ENCODE peak calls at places on chromosomes 6 and 20, in five cellular contexts. X is central memory CD4-positive, alpha-beta T cell; A is mucosa of descending colon; W is NCI-H345; K is HuH-7.5. C is an unnamed sample.
A peak's percentile ranks its signal among the peaks of the same experiment; 100 is the strongest.

GRCh38 chr6:70369332-70369950 is 43.9 kb upstream of the FAM135A start:
- DNase-seq in X (peak; percentile 50), A (peak; percentile 79), W (peak; percentile 64), K (peak; percentile 20), C (peak; percentile 21)

GRCh38 chr6:155491421-155491820 is 35.8 kb upstream of the NOX3 start:
- DNase-seq in X (no peak), A (no peak), W (no peak), K (no peak), C (no peak)

GRCh38 chr6:56637640-56638039 is 5.0 kb downstream of the DST start:
- DNase-seq in X (no peak), A (no peak), W (peak; percentile 15), K (no peak), C (peak; percentile 64)

GRCh38 chr20:14383326-14383725 is 45.9 kb upstream of the FLRT3 start:
- DNase-seq in X (no peak), A (no peak), W (no peak), K (no peak), C (no peak)

GRCh38 chr6:27168586-27169443 is 78.7 kb upstream of the PRSS16 start:
- DNase-seq in X (no peak), A (no peak), W (no peak), K (no peak), C (no peak)

GRCh38 chr6:118401325-118401998 is 146.6 kb upstream of the PLN start:
- DNase-seq in X (no peak), A (no peak), W (peak; percentile 73), K (no peak), C (no peak)

GRCh38 chr6:130132286-130132701 is 90.5 kb downstream of the SAMD3 start:
- DNase-seq in X (peak; percentile 84), A (peak; percentile 50), W (no peak), K (no peak), C (no peak)

GRCh38 chr6:152218887-152219286 is 411.4 kb downstream of the ESR1 start:
- DNase-seq in X (no peak), A (no peak), W (no peak), K (no peak), C (no peak)

GRCh38 chr6:169897601-169898358 is 146.4 kb downstream of the ERMARD start:
- DNase-seq in X (no peak), A (no peak), W (no peak), K (no peak), C (no peak)

GRCh38 chr20:16292227-16292626 is 281.0 kb downstream of the KIF16B start:
- DNase-seq in X (no peak), A (no peak), W (no peak), K (no peak), C (no peak)

GRCh38 chr20:26276811-26277210 is 580.2 kb upstream of the ZNF337 start:
- DNase-seq in X (no peak), A (no peak), W (no peak), K (no peak), C (no peak)

GRCh38 chr6:147567141-147567805 is 58.8 kb downstream of the SAMD5 start:
- DNase-seq in X (no peak), A (no peak), W (no peak), K (no peak), C (no peak)

GRCh38 chr6:17865798-17866725 is 121.4 kb downstream of the KIF13A start:
- DNase-seq in X (no peak), A (peak; percentile 30), W (no peak), K (no peak), C (peak; percentile 26)

GRCh38 chr20:21393142-21393541 is 4.2 kb downstream of the NKX2-4 start:
- DNase-seq in X (no peak), A (no peak), W (no peak), K (no peak), C (no peak)

GRCh38 chr6:1580109-1580508 is 29.6 kb upstream of the FOXC1 start:
- DNase-seq in X (no peak), A (no peak), W (no peak), K (no peak), C (no peak)

GRCh38 chr6:52603000-52603795 is 26.3 kb upstream of the TRAM2 start:
- DNase-seq in X (no peak), A (no peak), W (no peak), K (no peak), C (no peak)

GRCh38 chr6:106199998-106200397 is 113.9 kb downstream of the PRDM1 start:
- DNase-seq in X (no peak), A (no peak), W (no peak), K (no peak), C (no peak)

GRCh38 chr6:121093928-121094327 is 240.4 kb downstream of the TBC1D32 start:
- DNase-seq in X (no peak), A (no peak), W (no peak), K (no peak), C (no peak)

GRCh38 chr20:33099842-33100538 is 20.5 kb downstream of the BPIFB4 start:
- DNase-seq in X (no peak), A (no peak), W (no peak), K (no peak), C (no peak)

GRCh38 chr6:43368517-43369160 is 808 bp downstream of the ZNF318 start:
- DNase-seq in X (peak; percentile 15), A (peak; percentile 65), W (peak; percentile 31), K (peak; percentile 60), C (no peak)

GRCh38 chr6:163926642-163927041 is 512.1 kb downstream of the QKI start:
- DNase-seq in X (no peak), A (no peak), W (no peak), K (no peak), C (no peak)

GRCh38 chr6:7058250-7058923 is 49.4 kb upstream of the RREB1 start:
- DNase-seq in X (no peak), A (no peak), W (no peak), K (peak; percentile 41), C (no peak)

GRCh38 chr6:11471261-11471660 is 66.3 kb upstream of the TMEM170B start:
- DNase-seq in X (no peak), A (no peak), W (no peak), K (no peak), C (no peak)

GRCh38 chr20:50598074-50598473 is 87.9 kb downstream of the PTPN1 start:
- DNase-seq in X (no peak), A (no peak), W (no peak), K (no peak), C (no peak)

GRCh38 chr6:30889921-30890645 is 5.8 kb downstream of the DDR1 start:
- DNase-seq in X (no peak), A (no peak), W (peak; percentile 74), K (no peak), C (no peak)

GRCh38 chr20:14622796-14623195 is 285.4 kb upstream of the FLRT3 start:
- DNase-seq in X (no peak), A (no peak), W (no peak), K (no peak), C (no peak)

GRCh38 chr6:151012321-151013294 is 147.1 kb downstream of the MTHFD1L start:
- DNase-seq in X (no peak), A (no peak), W (no peak), K (no peak), C (no peak)

GRCh38 chr6:35213824-35214756 is at the start of gene SCUBE3:
- DNase-seq in X (no peak), A (peak; percentile 30), W (peak; percentile 24), K (peak; percentile 71), C (no peak)

GRCh38 chr6:39930540-39930939 is 3.7 kb downstream of the MOCS1 start:
- DNase-seq in X (no peak), A (no peak), W (no peak), K (no peak), C (no peak)

GRCh38 chr6:138572200-138572875 is 73.0 kb upstream of the NHSL1 start:
- DNase-seq in X (no peak), A (peak; percentile 76), W (peak; percentile 96), K (peak; percentile 70), C (peak; percentile 37)

GRCh38 chr20:53839423-53840176 is 230.8 kb downstream of the BCAS1 start:
- DNase-seq in X (peak; percentile 72), A (peak; percentile 79), W (no peak), K (peak; percentile 42), C (no peak)

GRCh38 chr20:54477134-54477533 is 1.7 kb downstream of the DOK5 start:
- DNase-seq in X (no peak), A (no peak), W (no peak), K (no peak), C (no peak)

GRCh38 chr20:38805958-38806854 is 709 bp downstream of the PPP1R16B start:
- DNase-seq in X (peak; percentile 38), A (peak; percentile 44), W (peak; percentile 54), K (peak; percentile 16), C (no peak)

GRCh38 chr6:146974346-146974745 is 229.9 kb upstream of the STXBP5 start:
- DNase-seq in X (no peak), A (no peak), W (no peak), K (no peak), C (no peak)

GRCh38 chr6:125082931-125083683 is 70.5 kb upstream of the TPD52L1 start:
- DNase-seq in X (no peak), A (no peak), W (no peak), K (no peak), C (no peak)

GRCh38 chr6:34928695-34929094 is 39.6 kb downstream of the ANKS1A start:
- DNase-seq in X (no peak), A (no peak), W (peak; percentile 19), K (no peak), C (no peak)

GRCh38 chr6:145823322-145823944 is 8.8 kb upstream of the FBXO30 start:
- DNase-seq in X (no peak), A (no peak), W (no peak), K (no peak), C (no peak)

GRCh38 chr6:17740559-17741220 is 34.0 kb upstream of the NUP153 start:
- DNase-seq in X (no peak), A (no peak), W (peak; percentile 89), K (no peak), C (no peak)

GRCh38 chr6:166956444-166957086 is at the start of gene RNASET2:
- DNase-seq in X (peak; percentile 96), A (peak; percentile 100), W (peak; percentile 95), K (peak; percentile 76), C (peak; percentile 97)

GRCh38 chr6:10964684-10965083 is 77.8 kb downstream of the SYCP2L start:
- DNase-seq in X (no peak), A (no peak), W (no peak), K (no peak), C (no peak)

C was measured in tibial nerve.